ENCODE peak calls at places on chromosomes 7 and 10, in six cellular contexts. One of them, this sample, is unnamed.

GRCh38 chr10:31146496-31147219 is 115.0 kb upstream of the ZNF438 start:
- DNase-seq in WTC11: no peak
- DNase-seq in HepG2: no peak
- DNase-seq in A549: peak; percentile 15
- DNase-seq in K562: no peak
- DNase-seq in endothelial cell of umbilical vein: peak; percentile 53
- DNase-seq in this sample: no peak

GRCh38 chr7:137337902-137338301 is 5.6 kb downstream of the PTN start:
- DNase-seq in HepG2: no peak
- DNase-seq in A549: no peak
- DNase-seq in WTC11: peak; percentile 24
- DNase-seq in K562: no peak
- DNase-seq in endothelial cell of umbilical vein: no peak
- DNase-seq in this sample: no peak

GRCh38 chr10:132361581-132362101 is 29.6 kb downstream of the LRRC27 start:
- DNase-seq in endothelial cell of umbilical vein: no peak
- DNase-seq in WTC11: no peak
- DNase-seq in K562: no peak
- DNase-seq in A549: no peak
- DNase-seq in HepG2: no peak
- DNase-seq in this sample: no peak

GRCh38 chr7:37445800-37446199 is 2.9 kb downstream of the ELMO1 start:
- DNase-seq in A549: no peak
- DNase-seq in HepG2: no peak
- DNase-seq in WTC11: no peak
- DNase-seq in K562: no peak
- DNase-seq in endothelial cell of umbilical vein: no peak
- DNase-seq in this sample: no peak

GRCh38 chr10:78623577-78624215 is 445.1 kb upstream of the ZMIZ1 start:
- DNase-seq in HepG2: peak; percentile 66
- DNase-seq in A549: peak; percentile 62
- DNase-seq in WTC11: no peak
- DNase-seq in K562: no peak
- DNase-seq in endothelial cell of umbilical vein: peak; percentile 11
- DNase-seq in this sample: no peak

GRCh38 chr10:44969854-44970253 is 8.8 kb downstream of the DEPP1 start:
- DNase-seq in K562: no peak
- DNase-seq in endothelial cell of umbilical vein: no peak
- DNase-seq in HepG2: no peak
- DNase-seq in A549: no peak
- DNase-seq in WTC11: no peak
- DNase-seq in this sample: no peak

GRCh38 chr7:105487559-105488218 is 34.4 kb downstream of the PUS7 start:
- DNase-seq in A549: peak; percentile 12
- DNase-seq in endothelial cell of umbilical vein: peak; percentile 100
- DNase-seq in HepG2: peak; percentile 62
- DNase-seq in K562: peak; percentile 33
- DNase-seq in WTC11: no peak
- DNase-seq in this sample: peak; percentile 32

GRCh38 chr7:39252916-39253315 is 275.2 kb downstream of the POU6F2 start:
- DNase-seq in WTC11: no peak
- DNase-seq in HepG2: no peak
- DNase-seq in A549: no peak
- DNase-seq in endothelial cell of umbilical vein: no peak
- DNase-seq in K562: no peak
- DNase-seq in this sample: no peak

GRCh38 chr7:101743241-101743994 is 74.0 kb upstream of the CUX1 start:
- DNase-seq in HepG2: no peak
- DNase-seq in WTC11: peak; percentile 81
- DNase-seq in A549: peak; percentile 60
- DNase-seq in K562: peak; percentile 89
- DNase-seq in endothelial cell of umbilical vein: peak; percentile 59
- DNase-seq in this sample: peak; percentile 25

GRCh38 chr10:103853428-103854264 is 1.7 kb downstream of the SH3PXD2A start:
- DNase-seq in HepG2: peak; percentile 90
- DNase-seq in WTC11: no peak
- DNase-seq in K562: no peak
- DNase-seq in A549: no peak
- DNase-seq in endothelial cell of umbilical vein: no peak
- DNase-seq in this sample: no peak

GRCh38 chr10:43846187-43846680 is 197.6 kb upstream of the ZNF32 start:
- DNase-seq in HepG2: no peak
- DNase-seq in A549: no peak
- DNase-seq in WTC11: no peak
- DNase-seq in K562: no peak
- DNase-seq in endothelial cell of umbilical vein: peak; percentile 73
- DNase-seq in this sample: no peak

GRCh38 chr7:73973091-73973490 is 54.9 kb upstream of the ELN start:
- DNase-seq in endothelial cell of umbilical vein: no peak
- DNase-seq in A549: no peak
- DNase-seq in K562: no peak
- DNase-seq in WTC11: no peak
- DNase-seq in HepG2: no peak
- DNase-seq in this sample: no peak

GRCh38 chr10:62266147-62266546 is 2.5 kb downstream of the RTKN2 start:
- DNase-seq in K562: no peak
- DNase-seq in endothelial cell of umbilical vein: no peak
- DNase-seq in HepG2: no peak
- DNase-seq in WTC11: no peak
- DNase-seq in A549: no peak
- DNase-seq in this sample: no peak

GRCh38 chr10:128097783-128098182 is 28.4 kb downstream of the MKI67 start:
- DNase-seq in HepG2: no peak
- DNase-seq in A549: no peak
- DNase-seq in WTC11: no peak
- DNase-seq in endothelial cell of umbilical vein: no peak
- DNase-seq in K562: no peak
- DNase-seq in this sample: no peak

GRCh38 chr7:20438665-20439376 is 108.1 kb downstream of the ITGB8 start:
- DNase-seq in A549: no peak
- DNase-seq in HepG2: no peak
- DNase-seq in endothelial cell of umbilical vein: no peak
- DNase-seq in WTC11: no peak
- DNase-seq in K562: no peak
- DNase-seq in this sample: no peak

GRCh38 chr7:22296916-22297315 is 60.0 kb downstream of the RAPGEF5 start:
- DNase-seq in WTC11: no peak
- DNase-seq in A549: no peak
- DNase-seq in K562: no peak
- DNase-seq in endothelial cell of umbilical vein: peak; percentile 51
- DNase-seq in HepG2: no peak
- DNase-seq in this sample: no peak

GRCh38 chr7:134246347-134246746 is 70.4 kb downstream of the SLC35B4 start:
- DNase-seq in endothelial cell of umbilical vein: no peak
- DNase-seq in K562: no peak
- DNase-seq in WTC11: no peak
- DNase-seq in HepG2: no peak
- DNase-seq in A549: no peak
- DNase-seq in this sample: no peak

GRCh38 chr10:132401396-132402168 is 4.6 kb downstream of the PWWP2B start:
- DNase-seq in WTC11: no peak
- DNase-seq in HepG2: no peak
- DNase-seq in A549: no peak
- DNase-seq in K562: no peak
- DNase-seq in endothelial cell of umbilical vein: no peak
- DNase-seq in this sample: no peak

GRCh38 chr7:87474533-87475358 is 734 bp downstream of the ABCB4 start:
- DNase-seq in K562: no peak
- DNase-seq in A549: no peak
- DNase-seq in HepG2: no peak
- DNase-seq in WTC11: no peak
- DNase-seq in endothelial cell of umbilical vein: peak; percentile 46
- DNase-seq in this sample: no peak

GRCh38 chr7:20795361-20795760 is 8.7 kb upstream of the SP8 start:
- DNase-seq in A549: no peak
- DNase-seq in K562: no peak
- DNase-seq in HepG2: no peak
- DNase-seq in WTC11: no peak
- DNase-seq in endothelial cell of umbilical vein: no peak
- DNase-seq in this sample: peak; percentile 63

GRCh38 chr7:68936501-68936900 is 661.8 kb upstream of the AUTS2 start:
- DNase-seq in WTC11: no peak
- DNase-seq in HepG2: no peak
- DNase-seq in endothelial cell of umbilical vein: no peak
- DNase-seq in A549: no peak
- DNase-seq in K562: no peak
- DNase-seq in this sample: no peak

GRCh38 chr10:11529276-11529675 is 82.2 kb downstream of the USP6NL start:
- DNase-seq in K562: no peak
- DNase-seq in A549: no peak
- DNase-seq in WTC11: no peak
- DNase-seq in endothelial cell of umbilical vein: no peak
- DNase-seq in HepG2: no peak
- DNase-seq in this sample: no peak

GRCh38 chr10:116247701-116248100 is 25.3 kb downstream of the GFRA1 start:
- DNase-seq in A549: no peak
- DNase-seq in WTC11: no peak
- DNase-seq in endothelial cell of umbilical vein: no peak
- DNase-seq in HepG2: no peak
- DNase-seq in K562: no peak
- DNase-seq in this sample: no peak

GRCh38 chr7:7221602-7222038 is 39.3 kb downstream of the C1GALT1 start:
- DNase-seq in K562: no peak
- DNase-seq in endothelial cell of umbilical vein: peak; percentile 55
- DNase-seq in A549: peak; percentile 13
- DNase-seq in HepG2: no peak
- DNase-seq in WTC11: no peak
- DNase-seq in this sample: no peak
- TF ChIP-seq JUN in K562: no peak
- TF ChIP-seq JUN in endothelial cell of umbilical vein: no peak
- TF ChIP-seq JUN in A549: no peak
- TF ChIP-seq JUN in HepG2: no peak
- TF ChIP-seq JUN in WTC11: no peak
- TF ChIP-seq JUN in this sample: no peak

GRCh38 chr10:107166378-107166777 is 1.9 kb upstream of the SORCS1 start:
- DNase-seq in WTC11: no peak
- DNase-seq in K562: no peak
- DNase-seq in A549: no peak
- DNase-seq in endothelial cell of umbilical vein: no peak
- DNase-seq in HepG2: no peak
- DNase-seq in this sample: no peak

GRCh38 chr10:107165007-107165406 is 501 bp upstream of the SORCS1 start:
- DNase-seq in HepG2: no peak
- DNase-seq in endothelial cell of umbilical vein: no peak
- DNase-seq in K562: no peak
- DNase-seq in A549: no peak
- DNase-seq in WTC11: peak; percentile 16
- DNase-seq in this sample: no peak

GRCh38 chr10:107160866-107161265 is 3.6 kb downstream of the SORCS1 start:
- DNase-seq in endothelial cell of umbilical vein: no peak
- DNase-seq in A549: no peak
- DNase-seq in HepG2: no peak
- DNase-seq in WTC11: no peak
- DNase-seq in K562: no peak
- DNase-seq in this sample: no peak

GRCh38 chr10:107163086-107163880 is 1.2 kb downstream of the SORCS1 start:
- DNase-seq in WTC11: no peak
- DNase-seq in HepG2: peak; percentile 4
- DNase-seq in A549: no peak
- DNase-seq in K562: no peak
- DNase-seq in endothelial cell of umbilical vein: no peak
- DNase-seq in this sample: no peak

GRCh38 chr10:107163904-107164861 is at the start of gene SORCS1:
- DNase-seq in WTC11: peak; percentile 65
- DNase-seq in K562: no peak
- DNase-seq in A549: no peak
- DNase-seq in endothelial cell of umbilical vein: no peak
- DNase-seq in HepG2: no peak
- DNase-seq in this sample: peak; percentile 78
- TF ChIP-seq JUN in WTC11: no peak
- TF ChIP-seq JUN in K562: no peak
- TF ChIP-seq JUN in A549: no peak
- TF ChIP-seq JUN in endothelial cell of umbilical vein: no peak
- TF ChIP-seq JUN in HepG2: no peak
- TF ChIP-seq JUN in this sample: no peak

GRCh38 chr7:8295638-8296361 is 33.8 kb upstream of the ICA1 start:
- DNase-seq in WTC11: no peak
- DNase-seq in A549: peak; percentile 64
- DNase-seq in endothelial cell of umbilical vein: peak; percentile 78
- DNase-seq in HepG2: peak; percentile 80
- DNase-seq in K562: peak; percentile 50
- DNase-seq in this sample: peak; percentile 17
- TF ChIP-seq JUN in WTC11: no peak
- TF ChIP-seq JUN in A549: no peak
- TF ChIP-seq JUN in endothelial cell of umbilical vein: no peak
- TF ChIP-seq JUN in HepG2: no peak
- TF ChIP-seq JUN in K562: no peak
- TF ChIP-seq JUN in this sample: no peak

DNA sequence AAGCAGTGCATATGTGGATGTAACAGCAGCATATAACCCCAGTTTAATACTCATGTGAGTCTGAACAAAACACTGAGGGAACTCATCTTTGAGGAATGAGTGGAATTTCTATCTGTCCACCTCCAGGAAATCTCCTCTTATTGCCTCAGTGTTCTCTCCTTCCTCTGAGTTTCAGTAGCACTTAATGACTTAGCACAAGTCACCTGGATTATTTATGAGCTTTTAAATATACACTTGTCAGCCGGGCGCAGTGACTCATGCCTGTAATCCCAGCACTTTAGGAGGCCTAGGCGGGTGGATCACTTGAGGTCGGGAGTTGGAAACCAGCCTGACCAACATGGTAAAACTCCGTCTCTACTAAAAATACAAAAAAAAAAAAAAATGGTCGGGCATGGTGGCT is 4.3 kb downstream of the LRRC20 start:
- DNase-seq in K562: no peak
- DNase-seq in endothelial cell of umbilical vein: peak; percentile 59
- DNase-seq in WTC11: no peak
- DNase-seq in HepG2: no peak
- DNase-seq in A549: peak; percentile 49
- DNase-seq in this sample: no peak
- TF ChIP-seq JUN in K562: no peak
- TF ChIP-seq JUN in endothelial cell of umbilical vein: peak; percentile 24
- TF ChIP-seq JUN in WTC11: no peak
- TF ChIP-seq JUN in HepG2: no peak
- TF ChIP-seq JUN in A549: peak; percentile 36
- TF ChIP-seq JUN in this sample: no peak

DNA sequence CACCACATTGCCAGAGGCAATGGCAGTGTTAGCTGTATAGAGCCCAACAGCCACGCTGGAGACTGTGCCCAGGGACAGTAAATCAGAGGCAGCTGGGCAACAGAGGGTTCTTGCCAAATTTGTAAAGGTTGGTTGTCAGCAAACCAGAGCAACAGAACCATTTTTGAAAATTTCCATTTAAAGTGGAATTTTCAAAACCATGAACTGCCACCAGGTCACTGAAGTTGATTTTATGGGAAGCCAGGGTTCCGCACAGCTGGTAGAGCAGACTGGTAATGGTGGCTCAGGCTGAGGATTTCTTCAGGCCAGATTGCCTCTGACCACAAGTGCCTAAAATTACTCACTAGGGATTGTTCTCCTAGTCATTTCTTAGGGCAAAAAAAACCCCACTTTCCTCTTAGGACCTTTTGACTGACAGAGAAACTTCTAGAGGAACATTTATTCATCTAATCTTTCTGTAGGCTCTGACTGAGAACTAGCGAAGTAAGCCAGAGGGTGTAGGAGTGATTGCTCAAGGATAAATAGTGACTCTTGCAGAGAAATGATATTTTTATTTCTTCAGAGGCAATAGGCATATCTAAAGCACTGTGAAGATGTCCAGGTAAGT is 342.4 kb downstream of the BBS9 start:
- DNase-seq in WTC11: no peak
- DNase-seq in endothelial cell of umbilical vein: no peak
- DNase-seq in K562: no peak
- DNase-seq in A549: no peak
- DNase-seq in HepG2: no peak
- DNase-seq in this sample: no peak
- TF ChIP-seq JUN in WTC11: no peak
- TF ChIP-seq JUN in endothelial cell of umbilical vein: no peak
- TF ChIP-seq JUN in K562: no peak
- TF ChIP-seq JUN in A549: no peak
- TF ChIP-seq JUN in HepG2: no peak
- TF ChIP-seq JUN in this sample: no peak

This sample was measured in H1.